ENCODE peak calls at places on chromosomes 4 and X, in seven cellular contexts. C is breast epithelium, Q is left lung, T is thoracic aorta, R is dorsolateral prefrontal cortex, M is mammary epithelial cell, N is pancreas. L is an unnamed sample.

GRCh38 chr4:38802561-38803355 is 1.8 kb downstream of the TLR1 start:
- DNase-seq in M (no peak), Q (no peak), T (no peak), C (no peak), R (no peak), N (no peak), L (no peak)

GRCh38 chr4:128690009-128690408 is 119.5 kb upstream of the JADE1 start:
- DNase-seq in T (no peak), M (no peak), R (no peak), C (no peak), N (no peak), Q (no peak), L (no peak)

GRCh38 chrX:149461746-149462145 is 43.4 kb downstream of the IDS start:
- DNase-seq in N (no peak), M (no peak), R (no peak), T (no peak), Q (no peak), C (no peak), L (no peak)

GRCh38 chrX:148811236-148811635 is 310.8 kb downstream of the AFF2 start:
- DNase-seq in C (no peak), R (no peak), M (peak; percentile 14), T (no peak), Q (no peak), N (no peak), L (no peak)

GRCh38 chr4:130361616-130362015 is 1265.7 kb downstream of the C4orf33 start:
- DNase-seq in M (no peak), T (no peak), R (no peak), Q (no peak), C (no peak), N (no peak), L (no peak)

GRCh38 chrX:130975947-130976346 is 72.9 kb upstream of the ENOX2 start:
- DNase-seq in C (no peak), N (no peak), Q (no peak), T (no peak), R (no peak), M (peak; percentile 30), L (no peak)

GRCh38 chr4:132396636-132397035 is 752.5 kb upstream of the PCDH10 start:
- DNase-seq in N (no peak), R (no peak), C (no peak), T (no peak), Q (no peak), M (no peak), L (no peak)

GRCh38 chr4:2673157-2673556 is 83.0 kb downstream of the TNIP2 start:
- DNase-seq in Q (no peak), T (no peak), N (no peak), R (no peak), C (no peak), M (no peak), L (no peak)

GRCh38 chrX:115679460-115679859 is 118.5 kb downstream of the PLS3 start:
- DNase-seq in Q (no peak), C (no peak), R (no peak), N (no peak), T (no peak), M (peak; percentile 6), L (no peak)

GRCh38 chr4:189029961-189030360 is 890.7 kb downstream of the TRIML1 start:
- DNase-seq in N (no peak), T (no peak), C (no peak), M (no peak), R (no peak), Q (no peak), L (no peak)

GRCh38 chr4:79042079-79042674 is 102.9 kb upstream of the PAQR3 start:
- DNase-seq in M (peak; percentile 2), R (no peak), Q (no peak), C (no peak), N (no peak), T (no peak), L (no peak)

GRCh38 chrX:23557070-23557469 is 110.2 kb upstream of the PRDX4 start:
- DNase-seq in T (no peak), N (no peak), R (no peak), C (no peak), M (no peak), Q (no peak), L (no peak)

GRCh38 chr4:14994242-14994641 is 8.0 kb upstream of the CPEB2 start:
- DNase-seq in T (no peak), R (no peak), Q (no peak), M (peak; percentile 77), N (no peak), C (no peak), L (no peak)

GRCh38 chrX:154063234-154063633 is 34.3 kb downstream of the MECP2 start:
- DNase-seq in R (no peak), M (no peak), N (no peak), C (no peak), T (no peak), Q (no peak), L (no peak)
- H3K27ac ChIP-seq in R (no peak overlapping the region), M (no peak overlapping the region), N (no peak overlapping the region), C (no peak overlapping the region), T (no peak overlapping the region), Q (no peak overlapping the region), L (no peak overlapping the region)

GRCh38 chrX:57451426-57452020 is 140.3 kb upstream of the ZXDB start:
- DNase-seq in C (no peak), N (no peak), Q (no peak), M (no peak), R (no peak), T (no peak), L (no peak)

DNA sequence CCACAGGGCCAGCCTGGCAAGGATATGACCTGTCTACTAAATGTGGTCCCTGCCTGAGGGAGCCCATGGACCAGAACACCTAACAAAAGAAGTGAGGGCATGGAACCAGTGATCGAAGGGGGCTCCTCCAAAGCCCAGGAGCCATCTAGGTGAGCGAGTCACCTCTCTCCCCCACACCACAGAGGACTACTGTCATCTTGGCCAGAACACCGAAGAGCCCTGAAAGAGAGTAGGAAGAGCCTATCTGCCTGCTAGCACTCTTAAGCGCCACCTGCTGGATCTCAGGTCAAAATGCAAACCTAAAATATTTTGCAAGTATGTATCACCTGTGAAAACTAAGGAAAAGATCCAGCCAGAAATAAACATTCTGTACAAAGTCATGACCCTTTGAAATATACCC is 137.9 kb upstream of the ZXDB start:
- DNase-seq in M (peak; percentile 13), T (no peak), Q (no peak), R (no peak), N (no peak), C (no peak), L (no peak)
- TF ChIP-seq CTCF in M (peak; percentile 71), T (no peak), Q (peak; percentile 12), R (peak; percentile 43), N (peak; percentile 23), C (no peak), L (no peak)

GRCh38 chr4:41930139-41930831 is 4.9 kb upstream of the TMEM33 start:
- DNase-seq in Q (no peak), M (no peak), C (no peak), T (no peak), N (no peak), R (no peak), L (no peak)

GRCh38 chr4:41935652-41936021 is 408 bp downstream of the TMEM33 start:
- DNase-seq in T (no peak), M (peak; percentile 36), C (no peak), R (no peak), Q (no peak), N (no peak), L (no peak)

GRCh38 chr4:41934813-41935651 is at the start of gene TMEM33:
- DNase-seq in C (peak; percentile 76), R (peak; percentile 76), Q (peak; percentile 89), M (peak; percentile 90), N (peak; percentile 84), T (peak; percentile 44), L (no peak)

GRCh38 chr4:41932988-41933387 is 2.2 kb upstream of the TMEM33 start:
- DNase-seq in R (no peak), T (no peak), C (no peak), M (no peak), Q (no peak), N (no peak), L (no peak)

DNA sequence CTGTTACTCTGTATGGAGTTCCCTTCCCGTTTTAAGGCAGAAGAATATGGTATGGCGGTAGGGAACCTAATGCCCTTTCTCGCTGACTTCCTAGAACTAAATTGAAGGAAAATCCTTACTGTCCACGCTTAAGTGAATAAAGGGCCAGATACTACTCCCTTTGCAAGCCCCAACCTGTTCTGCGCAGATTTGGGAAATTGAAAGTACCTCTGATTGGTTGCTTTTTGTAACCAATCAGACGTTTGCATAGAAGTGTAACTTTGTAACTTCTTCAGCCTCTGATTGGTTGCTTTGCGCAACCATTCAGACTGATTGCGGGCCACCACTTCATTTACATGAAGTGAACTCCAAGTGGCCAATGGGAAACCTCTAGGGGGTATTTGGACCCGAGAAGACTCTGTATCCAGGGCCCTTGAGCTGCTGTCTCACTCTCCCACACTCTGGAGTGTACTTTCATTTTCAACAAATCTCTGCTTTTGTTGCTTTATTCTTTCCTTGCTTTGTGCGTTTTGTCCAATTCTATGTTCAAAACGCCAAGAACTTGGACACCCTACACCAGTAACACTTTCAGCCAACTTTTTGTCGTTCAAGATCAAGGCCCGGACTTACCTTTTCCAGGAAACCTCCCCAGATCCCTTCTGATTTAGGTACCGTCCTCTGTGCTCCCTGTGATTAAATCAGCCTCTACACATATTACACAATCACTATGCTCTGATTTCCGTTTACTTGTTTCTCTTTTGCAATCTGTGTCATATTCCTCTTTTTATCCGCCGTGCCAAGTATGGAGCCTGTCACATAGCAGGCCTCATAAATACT is 1.0 kb upstream of the TMEM33 start:
- DNase-seq in C (no peak), R (no peak), M (no peak), Q (no peak), T (no peak), N (no peak), L (no peak)
- H3K27ac ChIP-seq in C (no peak overlapping the region), R (peak overlapping the region; percentile 67), M (no peak overlapping the region), Q (peak overlapping the region; percentile 92), T (peak overlapping the region; percentile 40), N (peak overlapping the region; percentile 65), L (peak overlapping the region; percentile 53)

GRCh38 chrX:15384304-15384703 is at the start of gene VEGFD:
- DNase-seq in T (no peak), M (no peak), Q (no peak), C (no peak), R (no peak), N (no peak), L (no peak)

GRCh38 chrX:15376956-15377355 is 7.3 kb downstream of the VEGFD start:
- DNase-seq in C (no peak), M (no peak), R (no peak), T (no peak), Q (no peak), N (no peak), L (no peak)

DNA sequence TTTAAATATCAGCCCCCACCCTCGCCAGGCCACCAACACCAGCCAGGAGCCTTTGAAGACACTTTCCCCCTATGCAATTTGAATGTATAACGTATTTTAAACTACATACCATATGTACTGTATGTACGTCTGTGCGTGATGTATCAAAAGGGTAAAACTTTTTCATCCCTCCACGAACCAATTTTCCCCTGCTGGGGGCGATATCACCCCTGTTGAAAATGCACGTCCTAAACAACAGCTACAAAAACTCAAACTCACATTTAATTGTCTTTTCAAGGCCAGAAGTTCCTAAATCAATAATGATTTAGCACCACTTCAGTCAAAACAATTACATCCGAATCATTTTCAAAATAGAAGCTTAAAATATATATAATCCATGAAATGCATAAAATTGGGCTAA is 1.4 kb downstream of the VEGFD start:
- DNase-seq in C (no peak), N (no peak), M (no peak), T (no peak), Q (no peak), R (no peak), L (no peak)
- TF ChIP-seq CTCF in C (no peak), N (no peak), M (peak; percentile 9), T (no peak), Q (no peak), R (no peak), L (no peak)

L was measured in vagina.